ENCODE peak calls at places on chromosomes 16 and 17, in four cellular contexts. One of them, this sample, is unnamed.

GRCh38 chr16:51881731-51882130 is 665.2 kb downstream of the TOX3 start:
- DNase-seq in GM12865: no peak
- DNase-seq in GM12878: no peak
- DNase-seq in prostate gland: no peak
- DNase-seq in this sample: no peak

GRCh38 chr17:60311936-60312335 is 80.0 kb downstream of the USP32 start:
- DNase-seq in GM12865: no peak
- DNase-seq in GM12878: no peak
- DNase-seq in prostate gland: no peak
- DNase-seq in this sample: no peak

GRCh38 chr16:79767597-79768280 is 167.2 kb upstream of the MAF start:
- DNase-seq in GM12865: peak
- DNase-seq in GM12878: no peak
- DNase-seq in prostate gland: peak
- DNase-seq in this sample: no peak

GRCh38 chr17:57084361-57084801 is 665 bp upstream of the AKAP1 start:
- DNase-seq in GM12865: no peak
- DNase-seq in GM12878: no peak
- DNase-seq in prostate gland: no peak
- DNase-seq in this sample: no peak

GRCh38 chr16:23611936-23612335 is 15.8 kb upstream of the NDUFAB1 start:
- DNase-seq in GM12865: no peak
- DNase-seq in GM12878: no peak
- DNase-seq in prostate gland: no peak
- DNase-seq in this sample: no peak

GRCh38 chr17:71237903-71238538 is 882.8 kb upstream of the SOX9 start:
- DNase-seq in GM12865: no peak
- DNase-seq in GM12878: no peak
- DNase-seq in prostate gland: no peak
- DNase-seq in this sample: no peak

GRCh38 chr16:73319747-73320146 is 271.8 kb upstream of the ZFHX3 start:
- DNase-seq in GM12865: peak
- DNase-seq in GM12878: no peak
- DNase-seq in prostate gland: no peak
- DNase-seq in this sample: no peak

GRCh38 chr16:89257757-89258465 is 40.4 kb downstream of the ZNF778 start:
- DNase-seq in GM12865: no peak
- DNase-seq in GM12878: no peak
- DNase-seq in prostate gland: no peak
- DNase-seq in this sample: no peak

GRCh38 chr16:4408323-4408690 is 8.1 kb downstream of the CORO7 start:
- DNase-seq in GM12865: no peak
- DNase-seq in GM12878: no peak
- DNase-seq in prostate gland: no peak
- DNase-seq in this sample: no peak

GRCh38 chr16:85167589-85168537 is 55.6 kb upstream of the CIBAR2 start:
- DNase-seq in GM12865: no peak
- DNase-seq in GM12878: no peak
- DNase-seq in prostate gland: no peak
- DNase-seq in this sample: no peak

GRCh38 chr16:53678756-53679334 is 24.8 kb downstream of the RPGRIP1L start:
- DNase-seq in GM12865: no peak
- DNase-seq in GM12878: no peak
- DNase-seq in prostate gland: no peak
- DNase-seq in this sample: no peak

GRCh38 chr16:53678155-53678554 is 25.5 kb downstream of the RPGRIP1L start:
- DNase-seq in GM12865: no peak
- DNase-seq in GM12878: no peak
- DNase-seq in prostate gland: no peak
- DNase-seq in this sample: no peak

DNA sequence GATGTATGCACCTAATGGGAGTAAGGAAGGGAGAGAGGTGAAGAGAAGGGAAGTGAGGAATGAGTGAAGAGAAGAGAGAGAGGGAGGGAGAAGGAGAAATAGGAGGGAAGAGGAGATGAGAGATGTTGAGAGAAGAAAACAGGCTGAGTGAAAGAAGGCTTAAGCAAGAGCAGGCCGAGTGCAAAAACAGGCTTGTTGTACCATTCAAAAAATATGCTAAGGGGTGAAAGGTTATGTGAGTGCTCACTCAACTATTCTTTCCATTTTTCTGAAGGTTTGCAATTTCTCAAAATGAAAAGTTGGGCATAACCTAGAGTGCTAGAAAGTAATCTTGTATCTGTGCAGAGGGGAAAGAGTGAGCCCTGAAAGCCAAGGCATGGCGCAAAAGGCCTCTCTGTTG is 22.9 kb downstream of the RPGRIP1L start:
- DNase-seq in GM12865: no peak
- DNase-seq in GM12878: no peak
- DNase-seq in prostate gland: no peak
- DNase-seq in this sample: no peak
- H3K4me3 ChIP-seq in GM12865: no peak
- H3K4me3 ChIP-seq in GM12878: no peak
- H3K4me3 ChIP-seq in prostate gland: no peak
- H3K4me3 ChIP-seq in this sample: no peak

DNA sequence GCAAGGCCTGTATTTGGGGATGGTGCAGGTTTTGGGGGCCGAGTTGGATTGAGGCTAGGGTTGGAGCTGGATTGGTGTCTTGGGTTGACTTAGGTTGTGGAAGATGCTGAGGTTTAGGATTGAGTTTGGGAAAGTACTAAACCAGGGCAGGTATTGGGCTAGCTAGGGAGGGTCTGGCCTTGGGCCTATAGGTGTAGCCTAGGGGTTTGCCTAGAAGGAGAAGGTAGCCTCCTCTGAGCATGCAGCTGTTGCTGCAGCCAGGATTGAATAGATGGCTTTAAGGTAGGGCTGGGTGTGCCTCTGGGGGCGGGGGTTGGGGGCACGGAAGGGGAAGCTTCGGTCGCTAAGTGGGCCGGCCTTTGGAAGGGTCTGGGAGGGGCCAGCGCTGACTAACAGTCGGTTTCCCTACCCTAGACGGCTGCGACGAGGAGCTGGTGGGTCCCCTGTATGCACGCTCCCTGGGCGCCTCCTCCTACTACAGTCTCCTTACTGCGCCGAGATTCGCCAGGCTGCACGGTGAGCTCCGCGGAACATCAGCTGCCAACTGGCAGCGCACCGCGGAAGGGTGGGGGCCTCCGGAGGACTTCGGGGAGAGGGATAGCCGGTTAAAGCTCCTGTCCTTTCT is 1.2 kb downstream of the CNTNAP1 start:
- DNase-seq in GM12865: peak
- DNase-seq in GM12878: no peak
- DNase-seq in prostate gland: peak
- DNase-seq in this sample: peak
- H3K4me3 ChIP-seq in GM12865: peak
- H3K4me3 ChIP-seq in GM12878: peak
- H3K4me3 ChIP-seq in prostate gland: peak
- H3K4me3 ChIP-seq in this sample: no peak

DNA sequence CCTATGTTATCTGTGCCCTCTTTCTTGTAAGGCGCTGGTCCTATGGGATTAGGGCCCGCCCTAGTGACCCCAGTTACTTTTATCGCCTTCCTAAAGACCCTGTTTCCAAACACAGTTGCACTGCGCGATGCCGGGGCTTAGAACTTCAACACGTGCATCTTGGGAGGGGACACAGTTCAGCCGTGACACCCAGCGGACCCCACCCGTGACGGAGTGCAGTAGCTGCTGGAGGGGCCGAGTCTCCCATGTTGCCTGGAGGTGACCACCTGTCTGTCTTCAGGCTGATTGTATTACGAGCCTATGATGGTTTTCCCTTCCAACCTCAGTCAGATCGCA is 9.4 kb downstream of the BAIAP2 start:
- DNase-seq in GM12865: no peak
- DNase-seq in GM12878: no peak
- DNase-seq in prostate gland: no peak
- DNase-seq in this sample: no peak
- H3K4me3 ChIP-seq in GM12865: no peak
- H3K4me3 ChIP-seq in GM12878: no peak
- H3K4me3 ChIP-seq in prostate gland: no peak
- H3K4me3 ChIP-seq in this sample: no peak

DNA sequence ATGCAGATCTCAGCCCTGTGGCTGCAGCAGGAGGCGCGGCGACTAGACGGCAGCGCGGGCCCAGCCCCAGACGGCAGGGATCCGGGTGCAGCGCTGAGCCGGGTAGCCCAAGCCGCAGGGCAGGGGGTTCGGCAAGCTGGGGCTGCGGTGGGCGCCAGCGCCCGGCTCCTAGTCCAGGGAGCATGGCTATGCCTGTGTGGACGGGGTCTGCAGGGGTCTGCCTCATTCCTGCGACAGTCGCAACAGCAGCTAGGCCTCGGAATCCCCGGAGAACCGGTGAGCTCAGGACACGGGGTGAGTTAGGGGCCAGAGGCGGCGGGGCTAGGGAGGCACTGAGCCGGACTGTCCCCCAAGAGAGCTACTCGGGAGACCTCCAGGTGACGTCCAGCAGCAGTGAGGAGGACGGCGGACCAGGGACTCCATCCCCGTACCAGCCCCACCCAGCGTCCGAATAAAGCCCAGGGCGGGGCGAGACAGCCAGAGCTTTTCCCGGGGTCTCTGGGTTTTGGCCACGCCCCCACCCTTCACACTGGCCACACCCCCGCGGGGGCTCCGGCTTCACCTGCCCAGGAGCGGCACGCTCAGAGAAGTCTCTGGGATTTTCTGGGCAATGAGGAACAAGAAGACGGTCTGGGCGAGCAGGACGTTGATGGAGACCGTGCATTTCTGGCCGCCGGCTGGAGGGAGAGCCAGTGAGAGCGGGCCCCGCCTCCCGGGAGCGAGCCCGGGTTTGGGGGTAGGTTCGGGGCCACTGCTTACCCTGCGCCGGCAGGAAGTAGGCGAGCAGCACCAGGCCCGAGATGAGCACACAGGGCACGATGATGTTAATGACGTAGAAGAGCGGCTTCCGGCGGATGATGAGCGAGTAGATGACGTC is 1.1 kb downstream of the C17orf107 start:
- DNase-seq in GM12865: peak
- DNase-seq in GM12878: no peak
- DNase-seq in prostate gland: no peak
- DNase-seq in this sample: no peak
- H3K4me3 ChIP-seq in GM12865: peak
- H3K4me3 ChIP-seq in GM12878: no peak
- H3K4me3 ChIP-seq in prostate gland: peak
- H3K4me3 ChIP-seq in this sample: no peak

DNA sequence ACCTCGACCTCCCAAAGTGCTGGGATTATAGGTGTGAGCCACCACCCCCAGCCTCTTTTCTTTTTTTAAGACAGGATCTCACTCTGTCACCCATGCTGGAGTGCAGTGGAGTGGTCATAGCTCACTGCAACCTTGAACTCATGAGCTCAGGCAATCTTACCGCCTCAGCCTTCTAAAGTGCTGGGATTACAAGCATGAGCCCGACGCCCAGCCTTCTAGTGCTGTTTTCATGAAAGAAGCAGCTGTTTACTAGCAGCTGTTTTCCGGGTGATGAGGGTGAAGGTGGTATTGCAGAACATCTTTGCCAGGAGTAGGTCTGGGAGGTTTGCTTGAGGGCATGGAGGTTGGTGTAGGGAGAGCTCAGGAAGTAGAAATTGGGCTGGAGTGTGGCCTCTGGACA is 2.0 kb downstream of the ADCY7 start:
- DNase-seq in GM12865: no peak
- DNase-seq in GM12878: no peak
- DNase-seq in prostate gland: no peak
- DNase-seq in this sample: peak
- H3K4me3 ChIP-seq in GM12865: no peak
- H3K4me3 ChIP-seq in GM12878: no peak
- H3K4me3 ChIP-seq in prostate gland: no peak
- H3K4me3 ChIP-seq in this sample: no peak

GRCh38 chr17:31841850-31842415 is 17.1 kb downstream of the COPRS start:
- DNase-seq in GM12865: no peak
- DNase-seq in GM12878: no peak
- DNase-seq in prostate gland: no peak
- DNase-seq in this sample: no peak
- H3K4me3 ChIP-seq in GM12865: no peak
- H3K4me3 ChIP-seq in GM12878: no peak
- H3K4me3 ChIP-seq in prostate gland: no peak
- H3K4me3 ChIP-seq in this sample: no peak

GRCh38 chr16:12907670-12908233 is 6.4 kb downstream of the SHISA9 start:
- DNase-seq in GM12865: peak
- DNase-seq in GM12878: no peak
- DNase-seq in prostate gland: no peak
- DNase-seq in this sample: no peak
- H3K4me3 ChIP-seq in GM12865: no peak
- H3K4me3 ChIP-seq in GM12878: no peak
- H3K4me3 ChIP-seq in prostate gland: no peak
- H3K4me3 ChIP-seq in this sample: no peak

DNA sequence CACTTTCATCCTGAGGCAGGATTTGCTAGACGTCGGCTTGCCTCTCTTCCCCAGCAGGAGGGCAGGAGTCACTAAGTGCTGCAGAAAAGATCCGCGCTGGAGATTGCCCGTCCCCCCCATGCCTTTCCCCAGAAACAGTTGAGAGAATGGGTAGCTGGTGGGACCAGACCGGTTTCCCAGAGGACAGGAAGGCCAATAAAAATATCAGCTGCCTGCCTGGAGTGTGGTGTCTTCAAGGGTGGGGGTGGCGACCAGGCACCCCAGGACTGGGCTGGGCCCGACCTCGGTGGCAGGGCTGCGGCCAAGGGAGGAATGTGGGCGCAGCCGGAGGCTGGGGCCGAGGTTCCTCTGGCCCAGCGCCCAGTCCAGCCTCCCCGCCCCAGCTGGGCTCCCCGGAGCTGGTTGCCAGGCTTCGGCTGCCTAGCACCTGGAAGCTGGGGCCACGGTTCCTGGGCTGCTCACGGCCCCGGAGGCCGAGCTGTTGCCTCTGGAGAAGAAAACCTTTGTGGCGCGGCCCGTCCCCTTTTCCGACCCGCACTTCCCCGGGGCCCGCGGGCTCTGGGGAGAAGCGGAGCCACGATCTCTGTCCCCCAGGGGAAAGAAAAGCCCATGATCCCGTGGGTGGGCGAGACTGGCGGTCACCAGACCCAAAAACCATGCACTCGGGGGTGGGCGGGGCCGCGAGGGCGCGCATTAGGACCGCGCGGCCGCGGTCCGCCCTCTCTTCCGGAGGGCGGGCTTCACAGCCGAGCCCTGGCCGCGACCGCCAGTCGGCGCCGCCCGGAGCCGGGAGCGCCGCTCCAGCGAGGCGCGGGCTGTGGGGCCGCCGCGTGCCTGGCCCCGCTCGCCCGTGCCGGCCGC is at the start of gene TRAF4:
- DNase-seq in GM12865: peak
- DNase-seq in GM12878: no peak
- DNase-seq in prostate gland: peak
- DNase-seq in this sample: peak
- H3K4me3 ChIP-seq in GM12865: peak
- H3K4me3 ChIP-seq in GM12878: peak
- H3K4me3 ChIP-seq in prostate gland: peak
- H3K4me3 ChIP-seq in this sample: peak

DNA sequence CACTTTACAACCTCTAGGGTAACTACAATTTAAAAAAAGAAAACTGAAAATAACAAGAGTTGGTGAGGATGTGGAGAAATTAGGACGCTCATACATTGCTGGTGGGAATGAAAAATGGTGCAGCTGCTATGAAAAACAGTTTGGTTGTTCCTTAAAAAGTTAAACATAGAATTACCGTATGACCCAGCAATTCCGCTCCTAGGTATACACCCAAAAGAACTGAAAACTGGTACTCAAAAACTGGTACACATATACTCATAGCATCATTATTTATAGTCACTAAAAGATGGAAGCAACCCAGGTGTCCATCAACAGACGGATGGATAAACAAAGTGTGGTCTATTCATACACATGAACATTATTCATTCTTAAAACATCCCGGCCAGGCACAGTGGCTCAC is 42.9 kb upstream of the DNAH17 start:
- DNase-seq in GM12865: no peak
- DNase-seq in GM12878: no peak
- DNase-seq in prostate gland: no peak
- DNase-seq in this sample: no peak
- H3K4me3 ChIP-seq in GM12865: no peak
- H3K4me3 ChIP-seq in GM12878: no peak
- H3K4me3 ChIP-seq in prostate gland: no peak
- H3K4me3 ChIP-seq in this sample: no peak

GRCh38 chr16:67393790-67394270 is 532 bp upstream of the TPPP3 start:
- DNase-seq in GM12865: no peak
- DNase-seq in GM12878: no peak
- DNase-seq in prostate gland: no peak
- DNase-seq in this sample: no peak
- H3K4me3 ChIP-seq in GM12865: no peak
- H3K4me3 ChIP-seq in GM12878: no peak
- H3K4me3 ChIP-seq in prostate gland: peak
- H3K4me3 ChIP-seq in this sample: no peak